ENCODE peak calls at places on chromosomes 2 and 18, in nine cellular contexts. L is iPS-NIHi11; A is stimulated activated CD8-positive, alpha-beta memory T cell treated with anti-CD3 and anti-CD28 coated beads, Interleukin-7, amount 100 ng/mL, for 24 hours; I is kidney; T is NCI-H1694; M is HAP-1; W is ACHN; Z is activated naive CD8-positive, alpha-beta T cell treated with anti-CD3 and anti-CD28 coated beads, Interleukin-2, amount 50 U/mL, for 24 hours; B is EH. Q is an unnamed sample.
A peak's percentile ranks its signal among the peaks of the same experiment; 100 is the strongest.

GRCh38 chr2:41963661-41964525 is 83.9 kb upstream of the PKDCC start:
- DNase-seq in I (peak; percentile 94), W (no peak), B (peak; percentile 55), T (no peak), Z (no peak), L (peak; percentile 56), M (no peak), A (no peak), Q (peak; percentile 43)

GRCh38 chr2:69604026-69604678 is 39.4 kb downstream of the AAK1 start:
- DNase-seq in T (no peak), Z (no peak), M (no peak), I (no peak), L (no peak), W (no peak), B (no peak), A (no peak), Q (no peak)

GRCh38 chr18:29172151-29173015 is 995.5 kb upstream of the CDH2 start:
- DNase-seq in I (no peak), T (no peak), B (no peak), W (no peak), M (no peak), L (no peak), A (no peak), Z (no peak), Q (no peak)

GRCh38 chr2:67729474-67729873 is 332.3 kb downstream of the ETAA1 start:
- DNase-seq in L (no peak), W (no peak), A (no peak), T (no peak), B (no peak), M (no peak), Z (no peak), I (no peak), Q (no peak)

GRCh38 chr18:76345901-76346300 is 149.1 kb downstream of the ZNF516 start:
- DNase-seq in M (no peak), T (no peak), Z (no peak), I (no peak), A (no peak), B (no peak), W (no peak), L (no peak), Q (no peak)

GRCh38 chr2:176158855-176159677 is 2.0 kb downstream of the HOXD3 start:
- DNase-seq in L (no peak), W (no peak), T (peak; percentile 33), I (no peak), Z (no peak), B (no peak), M (peak; percentile 61), A (no peak), Q (no peak)

GRCh38 chr2:127640082-127641072 is 5.6 kb upstream of the GPR17 start:
- DNase-seq in M (peak; percentile 27), I (no peak), B (no peak), T (no peak), A (no peak), W (peak; percentile 14), Z (peak; percentile 48), L (peak; percentile 78), Q (peak; percentile 35)

GRCh38 chr18:69002233-69002632 is 204.4 kb downstream of the CCDC102B start:
- DNase-seq in B (no peak), W (peak; percentile 2), L (peak; percentile 16), A (no peak), I (no peak), Z (no peak), M (no peak), T (no peak), Q (no peak)

GRCh38 chr18:7618821-7619410 is 51.8 kb downstream of the PTPRM start:
- DNase-seq in Z (no peak), T (no peak), L (no peak), I (no peak), B (peak; percentile 37), W (no peak), M (no peak), A (no peak), Q (no peak)

GRCh38 chr18:34870916-34871315 is 160.8 kb downstream of the DTNA start:
- DNase-seq in L (no peak), W (no peak), Z (no peak), B (no peak), I (no peak), A (no peak), T (no peak), M (no peak), Q (no peak)

GRCh38 chr2:221480251-221480650 is 91.9 kb downstream of the EPHA4 start:
- DNase-seq in L (no peak), I (no peak), W (no peak), B (no peak), M (no peak), Z (no peak), T (no peak), A (no peak), Q (no peak)

GRCh38 chr2:42764096-42764495 is at the start of gene OXER1:
- DNase-seq in Z (no peak), B (no peak), T (no peak), A (no peak), W (no peak), I (no peak), M (no peak), L (no peak), Q (no peak)

GRCh38 chr2:66084948-66085590 is 349.9 kb upstream of the MEIS1 start:
- DNase-seq in A (no peak), W (no peak), Z (no peak), T (no peak), L (no peak), M (no peak), I (no peak), B (no peak), Q (no peak)

GRCh38 chr2:98701230-98701629 is 29.7 kb downstream of the MGAT4A start:
- DNase-seq in L (no peak), T (no peak), I (no peak), A (no peak), M (no peak), B (no peak), Z (no peak), W (no peak), Q (no peak)

GRCh38 chr2:173264152-173264551 is 90.5 kb upstream of the CDCA7 start:
- DNase-seq in W (no peak), I (no peak), A (no peak), L (no peak), M (no peak), T (no peak), B (no peak), Z (no peak), Q (no peak)

GRCh38 chr2:157067562-157067961 is 189.9 kb upstream of the GALNT5 start:
- DNase-seq in Z (no peak), A (no peak), I (no peak), T (no peak), W (no peak), L (no peak), M (no peak), B (peak; percentile 34), Q (no peak)

GRCh38 chr18:42053188-42053781 is 98.3 kb downstream of the PIK3C3 start:
- DNase-seq in B (peak; percentile 65), W (peak; percentile 57), A (peak; percentile 22), L (peak; percentile 40), I (no peak), Z (peak; percentile 69), M (peak; percentile 79), T (peak; percentile 36), Q (peak; percentile 66)

GRCh38 chr18:11986061-11986460 is 4.8 kb downstream of the IMPA2 start:
- DNase-seq in I (peak; percentile 62), T (no peak), Z (no peak), W (no peak), M (no peak), B (no peak), L (no peak), A (no peak), Q (no peak)

GRCh38 chr18:62337336-62337735 is 12.2 kb downstream of the TNFRSF11A start:
- DNase-seq in W (no peak), Z (no peak), L (no peak), M (no peak), T (no peak), A (no peak), B (no peak), I (no peak), Q (no peak)

GRCh38 chr2:236986524-236987330 is 99.0 kb upstream of the COPS8 start:
- DNase-seq in T (no peak), L (no peak), A (no peak), I (no peak), Z (no peak), M (no peak), W (no peak), B (no peak), Q (no peak)

GRCh38 chr2:144660518-144661316 is 140.8 kb upstream of the ZEB2 start:
- DNase-seq in Z (no peak), A (no peak), T (no peak), W (no peak), B (peak; percentile 44), I (no peak), L (no peak), M (no peak), Q (no peak)

GRCh38 chr2:45845566-45845965 is 194.1 kb downstream of the PRKCE start:
- DNase-seq in M (no peak), Z (no peak), I (no peak), B (peak; percentile 48), L (no peak), W (no peak), T (no peak), A (no peak), Q (no peak)

GRCh38 chr2:172806426-172807008 is 70.9 kb downstream of the RAPGEF4 start:
- DNase-seq in W (peak; percentile 64), A (no peak), B (peak; percentile 57), L (peak; percentile 65), M (peak; percentile 27), Z (no peak), I (no peak), T (peak; percentile 67), Q (no peak)

Q was measured in endothelial cell.